ENCODE peak calls at places on chromosomes 12 and 14, in five cellular contexts. P is EL; D is GF-D8; N is stimulated activated CD8-positive, alpha-beta memory T cell treated with anti-CD3 and anti-CD28 coated beads, Interleukin-7, amount 100 ng/mL, for 24 hours; Z is choroid plexus epithelial cell. K is an unnamed sample.
A peak's percentile ranks its signal among the peaks of the same experiment; 100 is the strongest.

GRCh38 chr14:72892103-72892878 is 1.6 kb downstream of the DPF3 start:
- DNase-seq in P (peak; percentile 59), D (no peak), N (no peak), Z (peak; percentile 58), K (peak; percentile 15)

GRCh38 chr12:38332814-38333213 is 16.2 kb downstream of the ALG10B start:
- DNase-seq in P (no peak), D (no peak), N (no peak), Z (no peak), K (no peak)

GRCh38 chr14:76227450-76228050 is 75.8 kb downstream of the GPATCH2L start:
- DNase-seq in P (peak; percentile 74), D (no peak), N (no peak), Z (peak; percentile 79), K (no peak)

GRCh38 chr14:103257211-103257962 is 76.7 kb upstream of the EIF5 start:
- DNase-seq in P (peak; percentile 34), D (no peak), N (no peak), Z (peak; percentile 25), K (no peak)

GRCh38 chr14:76773188-76773885 is 12.1 kb downstream of the VASH1 start:
- DNase-seq in P (peak; percentile 87), D (no peak), N (no peak), Z (peak; percentile 91), K (peak; percentile 27)

GRCh38 chr12:105485321-105485910 is 154.9 kb downstream of the C12orf75 start:
- DNase-seq in P (peak; percentile 91), D (no peak), N (no peak), Z (peak; percentile 94), K (no peak)

GRCh38 chr12:113467514-113468364 is 3.9 kb downstream of the LHX5 start:
- DNase-seq in P (no peak), D (no peak), N (no peak), Z (no peak), K (no peak)

GRCh38 chr12:64696065-64696741 is 63.0 kb downstream of the GNS start:
- DNase-seq in P (peak; percentile 40), D (no peak), N (no peak), Z (peak; percentile 62), K (no peak)

GRCh38 chr12:123726244-123726643 is 14.1 kb downstream of the ATP6V0A2 start:
- DNase-seq in P (no peak), D (no peak), N (no peak), Z (no peak), K (no peak)

GRCh38 chr14:86333506-86333905 is 803.6 kb downstream of the FLRT2 start:
- DNase-seq in P (no peak), D (no peak), N (no peak), Z (no peak), K (no peak)

GRCh38 chr12:132622437-132623071 is 4.0 kb downstream of the P2RX2 start:
- DNase-seq in P (peak; percentile 81), D (no peak), N (no peak), Z (peak; percentile 77), K (peak; percentile 57)

GRCh38 chr14:39576726-39577125 is 144.5 kb upstream of the FBXO33 start:
- DNase-seq in P (no peak), D (no peak), N (no peak), Z (peak; percentile 9), K (no peak)

GRCh38 chr14:25150401-25150800 is 100.5 kb upstream of the STXBP6 start:
- DNase-seq in P (peak; percentile 30), D (no peak), N (no peak), Z (peak; percentile 53), K (no peak)

GRCh38 chr12:89501793-89502192 is 22.8 kb downstream of the GALNT4 start:
- DNase-seq in P (no peak), D (no peak), N (no peak), Z (no peak), K (no peak)

GRCh38 chr12:116278259-116278595 is 734 bp upstream of the MED13L start:
- DNase-seq in P (no peak), D (peak; percentile 33), N (no peak), Z (no peak), K (no peak)

GRCh38 chr12:85076688-85077430 is 40.7 kb downstream of the LRRIQ1 start:
- DNase-seq in P (peak; percentile 61), D (peak; percentile 21), N (no peak), Z (peak; percentile 97), K (no peak)

GRCh38 chr12:127787544-127787943 is 479.4 kb upstream of the TMEM132C start:
- DNase-seq in P (no peak), D (no peak), N (no peak), Z (no peak), K (no peak)